ENCODE peak calls at places on chromosomes 4 and X, in four cellular contexts. E is right cardiac atrium, Q is tibial artery, V is esophagus squamous epithelium. B is an unnamed sample.

GRCh38 chr4:39390603-39391002 is 16.1 kb upstream of the KLB start:
- DNase-seq in E (no peak), V (no peak), Q (no peak), B (no peak)

GRCh38 chr4:7266525-7267292 is 74.4 kb downstream of the SORCS2 start:
- DNase-seq in E (no peak), V (no peak), Q (no peak), B (no peak)

GRCh38 chr4:167290684-167291083 is 56.4 kb upstream of the SPOCK3 start:
- DNase-seq in V (no peak), E (no peak), Q (no peak), B (no peak)

GRCh38 chr4:139416073-139416673 is 37.7 kb upstream of the RAB33B start:
- DNase-seq in Q (no peak), E (no peak), V (no peak), B (no peak)

GRCh38 chr4:680931-681645 is 6.7 kb downstream of the MYL5 start:
- DNase-seq in V (no peak), Q (peak; percentile 61), E (peak; percentile 89), B (peak; percentile 84)

GRCh38 chr4:2415881-2416563 is 2.4 kb downstream of the ZFYVE28 start:
- DNase-seq in V (no peak), E (no peak), Q (no peak), B (no peak)

GRCh38 chrX:150502091-150502490 is 66.3 kb upstream of the MTM1 start:
- DNase-seq in Q (no peak), V (no peak), E (no peak), B (no peak)

GRCh38 chr4:82372502-82372873 is 1.3 kb downstream of the HNRNPD start:
- DNase-seq in V (no peak), Q (peak; percentile 32), E (no peak), B (peak; percentile 31)

GRCh38 chr4:67680568-67681222 is 20.3 kb downstream of the UBA6 start:
- DNase-seq in E (no peak), V (no peak), Q (no peak), B (no peak)

GRCh38 chr4:180953572-180953971 is 1289.6 kb upstream of the TENM3 start:
- DNase-seq in V (no peak), Q (no peak), E (no peak), B (no peak)

GRCh38 chr4:2287594-2287915 is 25.6 kb upstream of the MXD4 start:
- DNase-seq in Q (peak; percentile 10), E (no peak), V (no peak), B (no peak)

GRCh38 chr4:120395746-120396145 is 329.1 kb upstream of the MAD2L1 start:
- DNase-seq in E (no peak), V (no peak), Q (no peak), B (no peak)

GRCh38 chr4:185235480-185236154 is 26.2 kb downstream of the SNX25 start:
- DNase-seq in E (no peak), V (no peak), Q (no peak), B (no peak)

GRCh38 chr4:7807351-7807921 is 132.2 kb downstream of the AFAP1 start:
- DNase-seq in V (no peak), E (peak; percentile 76), Q (no peak), B (peak; percentile 58)

GRCh38 chrX:49627030-49627777 is 28.4 kb downstream of the GAGE1 start:
- DNase-seq in V (no peak), Q (no peak), E (peak; percentile 54), B (peak; percentile 13)

GRCh38 chrX:124086411-124086810 is 124.9 kb downstream of the STAG2 start:
- DNase-seq in V (no peak), E (no peak), Q (no peak), B (no peak)

GRCh38 chr4:15894923-15895411 is 43.6 kb downstream of the FGFBP1 start:
- DNase-seq in E (no peak), V (no peak), Q (no peak), B (no peak)

GRCh38 chr4:118158946-118159345 is 124.7 kb downstream of the NDST3 start:
- DNase-seq in V (no peak), Q (no peak), E (no peak), B (no peak)

GRCh38 chr4:95835672-95836071 is 4.2 kb upstream of the PDHA2 start:
- DNase-seq in V (no peak), E (no peak), Q (no peak), B (no peak)

GRCh38 chr4:98614655-98615054 is 43.8 kb downstream of the TSPAN5 start:
- DNase-seq in V (no peak), E (no peak), Q (no peak), B (no peak)

GRCh38 chr4:99763635-99764101 is 53.0 kb upstream of the DAPP1 start:
- DNase-seq in V (no peak), Q (peak; percentile 48), E (no peak), B (no peak)

GRCh38 chr4:104429150-104429741 is 65.4 kb downstream of the CXXC4 start:
- DNase-seq in Q (no peak), E (no peak), V (no peak), B (no peak)

GRCh38 chr4:139210486-139210885 is 33.5 kb upstream of the ELF2 start:
- DNase-seq in E (no peak), V (no peak), Q (no peak), B (no peak)

GRCh38 chr4:54746228-54746627 is 88.5 kb downstream of the KIT start:
- DNase-seq in V (no peak), Q (no peak), E (no peak), B (no peak)

GRCh38 chrX:150697641-150698040 is 4.4 kb downstream of the MTMR1 start:
- DNase-seq in Q (no peak), V (no peak), E (no peak), B (no peak)

GRCh38 chr4:133866328-133866699 is 335.3 kb downstream of the PABPC4L start:
- DNase-seq in E (peak; percentile 31), V (no peak), Q (no peak), B (no peak)

GRCh38 chr4:38610844-38611550 is 53.0 kb upstream of the KLF3 start:
- DNase-seq in E (peak; percentile 69), V (no peak), Q (no peak), B (no peak)

GRCh38 chrX:53374222-53374820 is 48.1 kb downstream of the SMC1A start:
- DNase-seq in Q (no peak), V (no peak), E (no peak), B (no peak)

GRCh38 chr4:107740381-107740780 is 20.3 kb upstream of the PAPSS1 start:
- DNase-seq in E (no peak), Q (no peak), V (no peak), B (no peak)

GRCh38 chrX:129833153-129834004 is 10.3 kb downstream of the ZDHHC9 start:
- DNase-seq in V (no peak), Q (no peak), E (no peak), B (no peak)

GRCh38 chr4:65033899-65034298 is 624.6 kb upstream of the TECRL start:
- DNase-seq in V (no peak), Q (no peak), E (no peak), B (no peak)

GRCh38 chrX:373641-374471 is 12.9 kb downstream of the PPP2R3B start:
- DNase-seq in Q (no peak), V (no peak), E (peak; percentile 75), B (peak; percentile 64)

GRCh38 chr4:58587856-58588255 is 1477.7 kb upstream of the IGFBP7 start:
- DNase-seq in Q (no peak), V (no peak), E (no peak), B (no peak)

DNA sequence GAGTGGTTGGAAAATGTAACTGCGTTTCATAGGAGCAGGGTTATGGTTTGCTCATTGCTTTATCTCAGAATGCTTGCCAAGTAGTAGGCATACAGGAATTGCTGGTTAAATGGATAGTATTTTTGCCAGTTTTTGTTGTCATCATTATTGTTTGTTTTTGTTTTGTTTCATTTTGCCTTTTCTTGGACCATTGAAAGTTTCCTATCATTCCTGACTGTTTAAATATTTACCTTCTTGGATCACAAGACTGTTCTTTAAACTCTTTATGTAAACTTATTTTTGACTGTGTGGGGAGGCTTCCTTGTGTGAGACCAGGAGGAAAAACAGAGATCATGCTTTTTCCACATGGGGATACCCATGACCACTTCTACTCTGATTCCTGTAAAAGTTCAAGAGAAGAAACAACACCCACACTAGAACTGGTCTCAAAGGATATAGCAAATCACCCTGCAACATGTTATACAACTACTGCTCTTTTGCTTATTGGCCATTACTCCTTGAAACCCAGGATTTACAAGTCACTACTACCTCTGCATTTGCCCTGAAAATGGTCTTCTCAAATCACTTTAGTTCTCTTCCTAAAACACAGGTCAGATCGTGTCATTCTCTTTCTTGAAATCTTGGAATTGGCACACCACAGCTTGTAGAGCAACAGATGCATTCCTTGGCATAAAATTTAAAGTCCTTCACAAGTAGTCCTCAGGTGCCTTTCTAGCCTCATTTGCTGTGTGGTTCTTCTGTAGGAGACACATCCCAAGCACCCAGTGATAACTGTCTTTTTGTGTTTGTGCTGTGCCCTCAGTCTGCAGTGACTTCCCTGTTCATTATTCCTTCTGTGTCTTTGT is 51.3 kb downstream of the FNIP2 start:
- DNase-seq in E (no peak), Q (no peak), V (no peak), B (no peak)
- H3K4me1 ChIP-seq in E (peaks cover 27% of the 10 kb centered on the region), Q (peaks cover 48% of the 10 kb centered on the region), V (peaks cover 57% of the 10 kb centered on the region), B (peaks cover 35% of the 10 kb centered on the region)

GRCh38 chrX:153931748-153932147 is 3.1 kb downstream of the NAA10 start:
- DNase-seq in Q (no peak), V (no peak), E (no peak), B (no peak)
- H3K4me1 ChIP-seq in Q (peaks cover 13% of the 10 kb centered on the region), V (peaks cover 53% of the 10 kb centered on the region), E (peaks cover 3% of the 10 kb centered on the region), B (peaks cover 36% of the 10 kb centered on the region)

GRCh38 chr4:156774422-156774821 is 197.2 kb downstream of the PDGFC start:
- DNase-seq in V (no peak), Q (no peak), E (no peak), B (peak; percentile 28)

GRCh38 chr4:156778606-156779005 is 193.0 kb downstream of the PDGFC start:
- DNase-seq in V (no peak), Q (no peak), E (no peak), B (no peak)

GRCh38 chr4:156778093-156778492 is 193.5 kb downstream of the PDGFC start:
- DNase-seq in Q (no peak), V (no peak), E (no peak), B (no peak)

GRCh38 chr4:156773648-156774357 is 197.8 kb downstream of the PDGFC start:
- DNase-seq in Q (no peak), V (no peak), E (no peak), B (no peak)

DNA sequence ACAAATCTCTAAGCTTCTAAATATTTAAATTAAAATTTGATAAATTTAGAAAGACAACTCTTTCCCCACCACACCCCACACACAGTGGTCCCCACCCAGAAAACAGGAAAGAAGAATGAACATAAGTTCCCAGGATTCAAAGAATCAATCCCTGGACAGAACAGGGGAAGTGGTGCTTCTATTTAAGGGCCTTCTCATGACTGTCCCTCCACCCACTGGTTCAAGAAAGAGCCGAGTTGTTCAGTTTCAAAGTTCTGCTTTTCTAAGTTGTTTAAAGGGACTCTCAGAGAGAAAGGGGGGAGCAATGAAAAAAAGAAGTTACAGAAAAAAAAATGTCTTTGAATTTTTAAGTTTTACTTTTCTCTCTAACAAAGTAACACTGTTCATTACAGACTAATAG is 195.8 kb downstream of the PDGFC start:
- DNase-seq in E (no peak), V (no peak), Q (peak; percentile 35), B (no peak)
- H3K4me1 ChIP-seq in E (peaks cover 1% of the 10 kb centered on the region), V (peaks cover 47% of the 10 kb centered on the region), Q (peaks cover 32% of the 10 kb centered on the region), B (peaks cover 20% of the 10 kb centered on the region)

DNA sequence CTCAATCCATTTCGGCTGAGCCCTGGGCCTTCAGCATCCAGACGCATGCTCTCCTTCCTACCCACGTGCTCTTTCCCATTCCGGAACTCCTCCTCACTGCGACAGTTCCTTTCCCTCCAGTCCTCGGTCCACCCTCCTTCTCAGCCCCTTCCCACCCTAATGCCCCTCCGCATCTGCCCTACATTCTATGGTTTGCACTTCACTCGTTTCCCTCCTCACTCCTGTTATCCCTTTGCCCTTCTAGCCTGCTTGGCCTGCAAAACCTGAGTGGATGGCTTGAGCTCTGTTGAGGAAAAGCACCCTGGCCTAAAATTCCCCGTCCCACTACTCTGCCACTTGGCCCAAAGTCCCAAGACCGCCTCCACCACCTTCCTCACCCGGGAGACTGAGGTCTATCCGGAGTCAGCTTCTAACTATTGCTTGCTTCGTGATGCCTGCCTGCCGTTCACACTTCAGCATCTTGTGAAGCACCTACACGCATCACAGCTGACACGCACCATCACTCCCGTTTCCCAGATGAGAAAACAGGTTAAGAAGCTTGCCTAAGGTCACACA is 38.6 kb downstream of the MAP7D3 start:
- DNase-seq in V (no peak), Q (no peak), E (no peak), B (no peak)
- H3K4me1 ChIP-seq in V (peaks cover 16% of the 10 kb centered on the region), Q (peaks cover 4% of the 10 kb centered on the region), E (peaks cover 2% of the 10 kb centered on the region), B (no peaks in the 10 kb centered on the region)